ENCODE peak calls at places on chromosomes 13 and 19, in six cellular contexts. P is breast epithelium, K is heart left ventricle, D is A172, T is NCI-H774, C is fibroblast of lung. U is an unnamed sample.

GRCh38 chr13:106882222-106882621 is 314.3 kb upstream of the ARGLU1 start:
- DNase-seq in C (no peak), P (no peak), K (no peak), D (no peak), T (no peak), U (no peak)

GRCh38 chr13:112102243-112102642 is 35.3 kb downstream of the SOX1 start:
- DNase-seq in P (no peak), K (no peak), T (no peak), D (peak; percentile 39), C (no peak), U (no peak)

GRCh38 chr13:106680796-106681482 is 113.0 kb upstream of the ARGLU1 start:
- DNase-seq in T (no peak), K (peak; percentile 32), D (no peak), P (no peak), C (no peak), U (no peak)

GRCh38 chr19:35288331-35288730 is 3.6 kb upstream of the MAG start:
- DNase-seq in C (no peak), T (no peak), K (no peak), P (no peak), D (no peak), U (no peak)

GRCh38 chr13:29676941-29677452 is 81.5 kb upstream of the SLC7A1 start:
- DNase-seq in D (peak; percentile 32), K (no peak), C (peak; percentile 59), T (no peak), P (no peak), U (peak; percentile 69)

GRCh38 chr19:2812414-2813234 is 7.0 kb upstream of the ZNF554 start:
- DNase-seq in K (no peak), P (no peak), D (no peak), T (no peak), C (no peak), U (no peak)

GRCh38 chr19:11699931-11700794 is 38.6 kb downstream of the ZNF823 start:
- DNase-seq in C (peak; percentile 31), T (peak; percentile 19), D (peak; percentile 40), P (no peak), K (no peak), U (no peak)

GRCh38 chr19:6213266-6213595 is 66.5 kb downstream of the MLLT1 start:
- DNase-seq in P (no peak), C (no peak), D (no peak), T (no peak), K (no peak), U (no peak)

GRCh38 chr19:17319473-17320238 is 10.3 kb downstream of the DDA1 start:
- DNase-seq in C (no peak), D (no peak), T (no peak), P (no peak), K (no peak), U (no peak)

GRCh38 chr13:33274264-33274663 is 11.3 kb downstream of the STARD13 start:
- DNase-seq in P (no peak), D (no peak), K (no peak), C (peak; percentile 54), T (no peak), U (no peak)

GRCh38 chr13:26967119-26968038 is 204.2 kb downstream of the USP12 start:
- DNase-seq in T (no peak), P (no peak), C (no peak), K (peak; percentile 67), D (no peak), U (no peak)

GRCh38 chr13:33610471-33611015 is 207.4 kb upstream of the RFC3 start:
- DNase-seq in P (no peak), T (no peak), K (peak; percentile 67), D (no peak), C (peak; percentile 56), U (peak; percentile 34)

GRCh38 chr19:1130801-1131717 is 27.3 kb downstream of the GPX4 start:
- DNase-seq in C (no peak), D (no peak), T (no peak), P (no peak), K (no peak), U (no peak)

GRCh38 chr19:7833225-7834156 is 3.5 kb downstream of the EVI5L start:
- DNase-seq in C (peak; percentile 64), T (no peak), D (peak; percentile 69), K (peak; percentile 78), P (no peak), U (peak; percentile 95)

GRCh38 chr13:49693191-49693733 is 2.0 kb upstream of the EBPL start:
- DNase-seq in P (no peak), C (no peak), K (no peak), T (no peak), D (no peak), U (no peak)

U was measured in thyroid gland.